ENCODE peak calls at places on chromosomes 7 and 10, in seven cellular contexts. M is AG04449, A is GM12865, V is heart left ventricle, Z is PC-3, F is A549, H is fibroblast of pulmonary artery. Q is an unnamed sample.

GRCh38 chr10:20767028-20767427 is 130.1 kb downstream of the NEBL start:
- DNase-seq in M (no peak), A (no peak), V (no peak), Z (peak), F (no peak), H (peak), Q (peak)

GRCh38 chr10:47264797-47265281 is 35.2 kb upstream of the GDF10 start:
- DNase-seq in M (no peak), A (no peak), V (no peak), Z (no peak), F (no peak), H (no peak), Q (no peak)

GRCh38 chr10:97028126-97028831 is 157.5 kb downstream of the SLIT1 start:
- DNase-seq in M (peak), A (no peak), V (no peak), Z (peak), F (no peak), H (peak), Q (peak)

GRCh38 chr10:73759512-73760115 is 15.4 kb downstream of the SEC24C start:
- DNase-seq in M (no peak), A (no peak), V (no peak), Z (peak), F (no peak), H (no peak), Q (peak)

GRCh38 chr10:97067716-97068391 is 117.9 kb downstream of the SLIT1 start:
- DNase-seq in M (no peak), A (no peak), V (no peak), Z (no peak), F (no peak), H (no peak), Q (no peak)

GRCh38 chr7:11427686-11428273 is 404.2 kb downstream of the THSD7A start:
- DNase-seq in M (peak), A (peak), V (no peak), Z (peak), F (peak), H (peak), Q (peak)

GRCh38 chr10:1550291-1550595 is 187.1 kb downstream of the ADARB2 start:
- DNase-seq in M (no peak), A (no peak), V (no peak), Z (no peak), F (no peak), H (no peak), Q (no peak)

GRCh38 chr7:27433581-27433980 is 191.0 kb downstream of the EVX1 start:
- DNase-seq in M (no peak), A (no peak), V (no peak), Z (no peak), F (no peak), H (no peak), Q (no peak)

GRCh38 chr7:132575987-132576722 is at the start of gene PLXNA4:
- DNase-seq in M (no peak), A (no peak), V (peak), Z (peak), F (no peak), H (peak), Q (peak)

GRCh38 chr10:91798736-91799579 is 732 bp downstream of the TNKS2 start:
- DNase-seq in M (no peak), A (peak), V (peak), Z (peak), F (peak), H (peak), Q (peak)

GRCh38 chr10:86346169-86346793 is 20.3 kb downstream of the GRID1 start:
- DNase-seq in M (no peak), A (no peak), V (no peak), Z (no peak), F (no peak), H (no peak), Q (no peak)

GRCh38 chr10:128553755-128554154 is 427.5 kb upstream of the MKI67 start:
- DNase-seq in M (no peak), A (no peak), V (no peak), Z (no peak), F (no peak), H (no peak), Q (no peak)

GRCh38 chr10:26269754-26270153 is 53.2 kb downstream of the GAD2 start:
- DNase-seq in M (no peak), A (peak), V (no peak), Z (peak), F (peak), H (peak), Q (peak)

GRCh38 chr7:119761776-119762175 is 511.2 kb upstream of the KCND2 start:
- DNase-seq in M (no peak), A (no peak), V (no peak), Z (no peak), F (no peak), H (no peak), Q (peak)

GRCh38 chr7:107501593-107501992 is 31.7 kb downstream of the GPR22 start:
- DNase-seq in M (no peak), A (peak), V (no peak), Z (peak), F (peak), H (peak), Q (peak)

GRCh38 chr7:83271212-83272099 is 108.8 kb upstream of the PCLO start:
- DNase-seq in M (no peak), A (peak), V (no peak), Z (peak), F (no peak), H (peak), Q (peak)
- TF ChIP-seq CTCF in M (peak), A (peak), V (peak), Z (peak), F (peak), H (peak), Q (peak)

GRCh38 chr7:2863461-2864066 is 19.5 kb upstream of the GNA12 start:
- DNase-seq in M (peak), A (peak), V (peak), Z (peak), F (peak), H (peak), Q (peak)

GRCh38 chr7:2862831-2863361 is 18.8 kb upstream of the GNA12 start:
- DNase-seq in M (no peak), A (peak), V (no peak), Z (peak), F (no peak), H (peak), Q (no peak)

GRCh38 chr7:2864204-2864985 is 20.3 kb upstream of the GNA12 start:
- DNase-seq in M (no peak), A (peak), V (no peak), Z (peak), F (no peak), H (no peak), Q (peak)

GRCh38 chr7:2866601-2867000 is 22.5 kb upstream of the GNA12 start:
- DNase-seq in M (no peak), A (no peak), V (no peak), Z (no peak), F (no peak), H (no peak), Q (no peak)

GRCh38 chr7:2864999-2865670 is 21.0 kb upstream of the GNA12 start:
- DNase-seq in M (no peak), A (peak), V (peak), Z (peak), F (peak), H (peak), Q (peak)
- H3K4me3 ChIP-seq in M (no peak), A (no peak), V (no peak), Z (no peak), F (no peak), H (no peak), Q (no peak)

GRCh38 chr7:33970566-33970965 is 65.2 kb downstream of the BMPER start:
- DNase-seq in M (no peak), A (no peak), V (no peak), Z (no peak), F (no peak), H (no peak), Q (no peak)

GRCh38 chr7:33979300-33979806 is 74.0 kb downstream of the BMPER start:
- DNase-seq in M (no peak), A (no peak), V (no peak), Z (no peak), F (no peak), H (peak), Q (no peak)

GRCh38 chr7:33968591-33968990 is 63.3 kb downstream of the BMPER start:
- DNase-seq in M (no peak), A (no peak), V (no peak), Z (no peak), F (no peak), H (no peak), Q (no peak)

DNA sequence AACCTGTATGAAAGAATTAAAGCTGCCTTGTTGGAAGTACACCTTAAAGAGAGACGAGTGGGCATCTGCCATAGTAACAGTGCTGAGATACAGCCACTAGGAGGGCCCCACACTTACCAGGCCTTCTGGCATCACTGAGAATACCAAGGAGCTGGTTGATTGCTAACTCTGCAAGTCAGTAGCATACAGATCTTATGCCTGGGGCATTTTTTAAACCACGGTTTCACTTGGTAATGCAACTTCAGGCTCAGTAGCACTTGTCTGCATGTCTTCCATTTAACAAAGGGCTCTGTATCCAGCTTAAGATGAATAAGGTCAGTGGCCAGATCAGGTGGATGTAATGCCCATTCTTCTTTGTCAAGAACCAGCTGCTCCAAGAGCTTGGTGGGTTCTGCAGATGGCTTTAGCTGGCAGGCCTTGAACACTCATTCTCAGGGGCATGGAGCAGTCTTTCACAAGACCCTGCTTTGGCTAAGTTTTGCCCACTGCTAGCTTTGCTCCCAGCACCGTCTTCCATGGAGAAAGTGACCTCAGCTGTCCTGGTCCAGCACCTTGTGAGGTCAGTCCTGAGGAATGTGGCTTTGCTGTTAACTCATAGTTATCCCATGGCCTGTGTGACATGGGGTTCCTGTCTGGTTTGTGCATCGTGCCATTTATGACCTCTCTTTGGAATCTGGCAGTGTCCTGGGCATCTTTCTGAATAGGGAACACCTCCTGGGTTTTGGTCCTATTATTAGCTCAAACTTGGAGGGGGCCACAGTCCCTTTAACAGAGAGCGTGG is 68.1 kb downstream of the BMPER start:
- DNase-seq in M (no peak), A (no peak), V (no peak), Z (no peak), F (no peak), H (no peak), Q (peak)
- TF ChIP-seq CTCF in M (no peak), A (no peak), V (no peak), Z (no peak), F (no peak), H (no peak), Q (no peak)

DNA sequence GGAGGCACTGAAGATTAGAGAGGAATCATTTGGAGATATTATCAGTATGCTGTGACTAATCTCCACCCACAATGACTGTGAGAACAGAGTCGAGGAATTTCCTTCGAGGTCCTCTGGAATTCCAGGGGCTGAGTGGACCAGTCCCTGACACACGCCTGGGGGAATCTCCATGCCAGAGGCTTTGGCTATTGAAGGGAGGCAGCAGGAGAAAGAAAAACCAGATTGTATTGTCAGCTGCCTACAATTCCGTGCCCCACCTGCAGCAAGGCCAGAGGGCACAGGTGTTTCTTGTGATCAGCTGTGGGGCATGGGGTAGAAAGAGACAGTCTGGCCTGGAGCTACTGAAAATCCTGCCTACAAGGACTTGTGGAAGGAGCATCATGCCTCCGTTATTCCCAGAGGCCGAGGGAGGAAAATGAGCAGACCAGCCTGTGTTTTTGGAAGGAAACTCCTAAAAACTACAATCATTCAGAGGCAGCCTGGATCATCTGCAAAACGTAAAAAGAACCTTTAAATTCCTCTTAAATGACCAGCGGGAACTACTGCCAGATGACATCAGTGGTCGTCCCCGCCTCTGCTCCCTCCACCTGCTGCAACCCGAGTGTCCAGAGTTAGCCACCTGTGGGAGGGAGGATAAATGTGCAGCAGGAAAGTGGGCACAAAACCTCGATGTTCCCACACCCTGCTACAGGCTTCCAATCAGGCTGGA is 25.4 kb upstream of the ANK3 start:
- DNase-seq in M (peak), A (no peak), V (no peak), Z (peak), F (peak), H (peak), Q (peak)
- H3K4me3 ChIP-seq in M (peak), A (no peak), V (no peak), Z (peak), F (no peak), H (no peak), Q (no peak)

GRCh38 chr7:125030756-125031387 is 101.2 kb upstream of the POT1 start:
- DNase-seq in M (no peak), A (no peak), V (no peak), Z (no peak), F (no peak), H (no peak), Q (no peak)

GRCh38 chr7:125032943-125033342 is 103.3 kb upstream of the POT1 start:
- DNase-seq in M (no peak), A (no peak), V (no peak), Z (no peak), F (no peak), H (no peak), Q (no peak)

DNA sequence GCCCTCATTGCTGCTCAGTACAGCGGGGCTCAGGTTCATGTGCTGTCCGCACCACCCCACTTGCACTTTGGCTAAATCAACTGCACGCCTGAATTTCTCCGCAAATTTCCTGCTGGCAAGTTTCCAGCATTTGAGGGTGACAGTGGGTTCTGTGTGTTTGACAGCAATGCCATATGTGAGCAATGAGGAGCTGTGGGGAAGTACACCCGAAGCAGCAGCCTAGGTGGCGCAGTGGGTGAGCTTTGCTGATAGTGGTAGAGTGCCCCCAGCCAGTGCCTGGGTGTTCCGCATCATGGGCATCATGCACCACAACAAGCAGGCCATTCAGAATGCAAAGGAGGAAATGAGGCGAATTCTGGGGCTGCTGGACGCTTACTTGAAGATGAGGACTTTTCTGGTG is 103.9 kb upstream of the POT1 start:
- DNase-seq in M (no peak), A (no peak), V (no peak), Z (no peak), F (no peak), H (no peak), Q (no peak)
- TF ChIP-seq CTCF in M (no peak), A (no peak), V (no peak), Z (peak), F (no peak), H (no peak), Q (no peak)

DNA sequence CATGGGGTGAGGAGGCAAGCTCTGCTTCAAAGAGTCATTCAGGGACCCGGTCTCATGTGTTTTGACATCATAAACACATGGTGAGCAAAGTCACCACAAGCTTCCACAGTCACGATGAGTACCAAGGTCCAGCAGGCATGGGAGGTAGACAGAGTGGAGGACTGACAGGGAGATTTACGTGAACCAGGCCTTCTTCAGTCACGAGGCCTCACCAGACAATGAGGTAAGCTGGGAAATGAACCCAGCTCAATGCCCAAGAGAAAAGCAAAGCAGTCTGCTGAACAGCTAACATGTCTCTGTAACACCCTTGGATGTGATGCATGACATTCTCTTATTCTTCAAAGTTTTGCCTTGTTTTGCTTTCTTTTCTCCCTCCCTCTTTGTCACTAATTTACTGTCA is 8.8 kb downstream of the PPP1R17 start:
- DNase-seq in M (no peak), A (peak), V (no peak), Z (no peak), F (no peak), H (no peak), Q (no peak)
- H3K4me3 ChIP-seq in M (no peak), A (no peak), V (no peak), Z (no peak), F (no peak), H (no peak), Q (no peak)

DNA sequence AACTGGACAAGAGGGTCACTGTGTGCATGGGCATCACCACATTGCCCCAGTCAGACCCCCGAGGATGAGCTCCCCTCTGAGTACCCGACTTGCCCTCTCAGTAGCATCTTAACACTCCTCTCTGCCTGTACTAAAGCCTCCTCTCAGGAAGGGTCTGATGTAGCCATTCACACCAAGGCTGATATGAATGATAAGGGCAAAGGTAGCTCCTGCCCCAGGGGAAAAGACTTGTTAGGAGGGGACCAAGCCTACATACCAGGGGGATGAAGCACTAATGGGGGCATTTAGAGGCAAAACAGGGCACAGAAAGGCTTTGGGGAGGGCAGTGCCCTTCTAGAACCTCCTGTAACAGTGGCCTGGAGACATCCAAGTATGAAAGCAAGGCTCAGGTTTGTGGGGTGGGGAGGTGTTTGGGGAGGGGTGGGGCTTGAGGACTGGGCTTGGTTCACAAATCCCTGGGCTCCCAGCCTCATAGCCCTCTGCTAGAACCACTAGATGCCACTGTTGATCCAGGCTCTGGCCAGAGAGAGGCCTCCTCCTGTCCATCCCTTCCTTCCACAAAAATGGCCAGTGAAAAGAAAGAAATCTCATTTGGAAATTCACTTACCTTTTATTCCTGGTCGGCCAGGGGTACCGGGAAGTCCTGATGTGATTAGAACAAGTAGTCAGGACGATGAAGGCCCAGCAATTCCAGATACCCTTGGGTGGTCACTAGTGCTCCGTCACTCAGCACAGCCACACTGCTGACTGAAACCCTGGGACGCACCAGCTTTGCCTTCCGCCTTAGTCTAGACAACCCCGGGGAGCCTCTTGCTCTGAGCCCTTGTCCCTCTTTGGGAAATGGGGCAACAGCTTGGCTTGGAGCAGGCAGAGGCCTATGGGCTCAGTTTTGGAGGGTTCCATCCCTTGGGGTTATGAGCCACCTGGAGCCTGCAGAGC is 40.3 kb downstream of the COL17A1 start:
- DNase-seq in M (no peak), A (peak), V (peak), Z (peak), F (peak), H (peak), Q (no peak)
- TF ChIP-seq CTCF in M (peak), A (no peak), V (peak), Z (peak), F (peak), H (peak), Q (peak)

DNA sequence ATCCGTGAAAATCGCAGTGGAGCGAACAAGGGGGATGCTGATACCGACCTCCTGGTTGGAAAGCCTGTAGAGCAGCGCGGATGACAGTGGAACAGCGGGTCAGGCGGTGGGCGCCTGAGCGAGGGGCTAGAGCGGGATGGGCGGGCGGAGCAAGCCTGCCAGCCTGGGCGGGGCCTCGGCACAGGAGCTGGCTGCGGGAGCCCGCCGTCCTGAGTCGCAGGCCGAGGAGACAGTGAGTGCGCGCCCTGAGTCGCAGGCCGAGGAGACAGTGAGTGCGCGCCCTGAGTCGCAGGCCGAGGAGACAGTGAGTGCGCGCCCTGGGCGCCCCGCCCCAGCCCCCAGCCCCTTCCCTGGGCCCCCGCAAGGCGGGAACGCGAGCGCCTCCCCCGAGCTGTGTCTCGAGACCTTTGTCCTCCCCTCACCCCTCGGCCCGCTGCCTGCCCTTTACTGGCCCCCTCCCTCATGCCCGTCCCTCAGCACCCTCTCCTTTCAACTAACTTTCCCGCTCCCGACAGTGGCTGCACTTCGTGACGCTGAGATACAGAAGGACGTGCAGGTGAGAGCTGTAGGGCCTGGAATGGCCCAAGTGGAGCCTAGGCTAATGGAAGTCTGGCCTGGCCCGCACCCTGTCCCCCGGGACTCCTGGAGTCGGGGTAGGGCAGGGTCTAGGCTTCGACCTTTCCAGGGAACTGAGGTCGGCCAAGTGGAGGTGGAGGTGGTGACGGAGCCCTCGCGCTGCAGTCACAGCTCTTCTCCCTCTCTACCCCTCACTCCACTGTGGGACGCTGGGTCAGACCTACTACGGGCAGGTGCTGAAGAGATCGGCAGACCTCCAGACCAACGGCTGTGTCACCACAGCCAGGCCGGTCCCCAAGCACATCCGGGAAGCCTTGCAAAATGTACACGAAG is at the start of gene AS3MT:
- DNase-seq in M (no peak), A (no peak), V (peak), Z (peak), F (peak), H (no peak), Q (peak)
- H3K4me3 ChIP-seq in M (peak), A (no peak), V (peak), Z (peak), F (peak), H (peak), Q (peak)

Q was measured in epithelial cell of esophagus.